ENCODE peak calls at places on chromosomes 3 and 15, in nine cellular contexts. A is T-helper 2 cell; B is BJ; P is NCI-H1092; R is stimulated activated CD8-positive, alpha-beta memory T cell treated with anti-CD3 and anti-CD28 coated beads, Interleukin-7, amount 100 ng/mL, for 24 hours; S is fibroblast of the conjunctiva; L is KBM-7; J is Karpas-422; D is T-helper 9 cell. V is an unnamed sample.

GRCh38 chr3:71551286-71551919 is 32.1 kb downstream of the FOXP1 start:
- DNase-seq in A (no peak), B (no peak), P (no peak), R (no peak), S (no peak), L (no peak), J (no peak), D (no peak), V (no peak)

GRCh38 chr3:126676919-126677705 is 22.2 kb upstream of the TXNRD3 start:
- DNase-seq in A (no peak), B (no peak), P (no peak), R (no peak), S (no peak), L (no peak), J (no peak), D (no peak), V (no peak)

GRCh38 chr3:53235545-53235944 is 20.3 kb downstream of the TKT start:
- DNase-seq in A (no peak), B (no peak), P (no peak), R (no peak), S (no peak), L (no peak), J (no peak), D (no peak), V (no peak)

GRCh38 chr3:113495035-113495434 is 19.9 kb downstream of the SPICE1 start:
- DNase-seq in A (no peak), B (no peak), P (no peak), R (no peak), S (no peak), L (peak), J (peak), D (peak), V (peak)

GRCh38 chr15:100923902-100924301 is 4.7 kb downstream of the LRRK1 start:
- DNase-seq in A (no peak), B (no peak), P (no peak), R (no peak), S (no peak), L (no peak), J (peak), D (no peak), V (no peak)

GRCh38 chr3:123326531-123326930 is 122.4 kb downstream of the ADCY5 start:
- DNase-seq in A (no peak), B (no peak), P (no peak), R (no peak), S (no peak), L (no peak), J (no peak), D (no peak), V (no peak)

GRCh38 chr15:77831989-77832388 is 199.3 kb upstream of the LINGO1 start:
- DNase-seq in A (no peak), B (no peak), P (no peak), R (no peak), S (no peak), L (no peak), J (no peak), D (no peak), V (no peak)

GRCh38 chr3:29282431-29283296 is 1.8 kb downstream of the RBMS3 start:
- DNase-seq in A (no peak), B (no peak), P (no peak), R (no peak), S (peak), L (no peak), J (no peak), D (no peak), V (no peak)

GRCh38 chr3:31094048-31094447 is 199.6 kb upstream of the GADL1 start:
- DNase-seq in A (no peak), B (no peak), P (no peak), R (no peak), S (no peak), L (no peak), J (no peak), D (no peak), V (no peak)

GRCh38 chr3:29705906-29706507 is 425.1 kb downstream of the RBMS3 start:
- DNase-seq in A (no peak), B (no peak), P (no peak), R (no peak), S (no peak), L (no peak), J (no peak), D (no peak), V (no peak)

GRCh38 chr3:126558336-126559071 is at the start of gene C3orf22:
- DNase-seq in A (no peak), B (no peak), P (no peak), R (no peak), S (no peak), L (no peak), J (no peak), D (no peak), V (no peak)

GRCh38 chr3:157939166-157939565 is 167.1 kb downstream of the SHOX2 start:
- DNase-seq in A (no peak), B (no peak), P (no peak), R (no peak), S (no peak), L (no peak), J (peak), D (no peak), V (no peak)

GRCh38 chr3:8519774-8520448 is 18.3 kb downstream of the LMCD1 start:
- DNase-seq in A (no peak), B (no peak), P (no peak), R (no peak), S (no peak), L (no peak), J (no peak), D (no peak), V (no peak)

GRCh38 chr3:31810991-31811433 is 170.1 kb downstream of the OSBPL10 start:
- DNase-seq in A (no peak), B (no peak), P (no peak), R (no peak), S (no peak), L (no peak), J (no peak), D (no peak), V (no peak)

GRCh38 chr15:72199721-72200212 is 2.2 kb upstream of the GRAMD2A start:
- DNase-seq in A (no peak), B (no peak), P (no peak), R (peak), S (peak), L (peak), J (peak), D (peak), V (peak)

GRCh38 chr3:149471991-149472390 is 2.5 kb upstream of the TM4SF4 start:
- DNase-seq in A (no peak), B (no peak), P (no peak), R (no peak), S (no peak), L (no peak), J (no peak), D (no peak), V (no peak)

GRCh38 chr15:87573534-87573933 is 683.0 kb downstream of the NTRK3 start:
- DNase-seq in A (no peak), B (no peak), P (no peak), R (no peak), S (no peak), L (no peak), J (no peak), D (no peak), V (no peak)

GRCh38 chr3:46931631-46932441 is 44.7 kb downstream of the CCDC12 start:
- DNase-seq in A (no peak), B (no peak), P (no peak), R (no peak), S (no peak), L (no peak), J (no peak), D (no peak), V (no peak)

GRCh38 chr3:13018039-13018431 is 55.2 kb downstream of the IQSEC1 start:
- DNase-seq in A (no peak), B (no peak), P (peak), R (no peak), S (no peak), L (no peak), J (no peak), D (no peak), V (no peak)

GRCh38 chr3:153848701-153849100 is 272.5 kb upstream of the ARHGEF26 start:
- DNase-seq in A (no peak), B (no peak), P (no peak), R (no peak), S (no peak), L (no peak), J (no peak), D (no peak), V (no peak)

GRCh38 chr15:72778796-72779195 is 4.8 kb downstream of the ADPGK start:
- DNase-seq in A (no peak), B (no peak), P (no peak), R (no peak), S (no peak), L (no peak), J (no peak), D (no peak), V (no peak)

GRCh38 chr15:70044168-70044567 is 53.5 kb downstream of the TLE3 start:
- DNase-seq in A (no peak), B (no peak), P (no peak), R (no peak), S (no peak), L (no peak), J (no peak), D (no peak), V (no peak)

GRCh38 chr15:58378241-58379085 is 53.3 kb upstream of the LIPC start:
- DNase-seq in A (no peak), B (no peak), P (no peak), R (no peak), S (no peak), L (no peak), J (no peak), D (no peak), V (no peak)

GRCh38 chr3:30098206-30098605 is 508.2 kb upstream of the TGFBR2 start:
- DNase-seq in A (no peak), B (no peak), P (no peak), R (no peak), S (no peak), L (no peak), J (no peak), D (no peak), V (no peak)

GRCh38 chr3:38453075-38453913 is at the start of gene ACVR2B:
- DNase-seq in A (peak), B (no peak), P (peak), R (peak), S (peak), L (peak), J (peak), D (peak), V (peak)

GRCh38 chr3:155158361-155159037 is 78.4 kb downstream of the MME start:
- DNase-seq in A (no peak), B (no peak), P (no peak), R (no peak), S (no peak), L (no peak), J (no peak), D (no peak), V (no peak)

GRCh38 chr3:146086211-146086610 is 74.8 kb downstream of the PLOD2 start:
- DNase-seq in A (no peak), B (no peak), P (no peak), R (no peak), S (no peak), L (no peak), J (no peak), D (no peak), V (no peak)

GRCh38 chr3:73363093-73363492 is 261.6 kb downstream of the PDZRN3 start:
- DNase-seq in A (no peak), B (no peak), P (no peak), R (no peak), S (no peak), L (no peak), J (no peak), D (no peak), V (no peak)

GRCh38 chr3:150925751-150926201 is 20.5 kb upstream of the MINDY4B start:
- DNase-seq in A (no peak), B (no peak), P (peak), R (peak), S (no peak), L (peak), J (peak), D (peak), V (peak)

GRCh38 chr3:125401402-125401801 is 26.3 kb upstream of the ZNF148 start:
- DNase-seq in A (no peak), B (no peak), P (no peak), R (no peak), S (no peak), L (no peak), J (peak), D (no peak), V (no peak)

GRCh38 chr15:55846108-55846707 is 103.3 kb upstream of the PRTG start:
- DNase-seq in A (no peak), B (peak), P (peak), R (no peak), S (peak), L (peak), J (peak), D (peak), V (peak)